ENCODE peak calls at places on chromosomes 3 and 15, in four cellular contexts. G is HepG2, R is K562, J is H1. N is an unnamed sample.

GRCh38 chr3:8954938-8955763 is 8.1 kb downstream of the RAD18 start:
- DNase-seq in G (no peak), R (peak; percentile 34), J (no peak), N (no peak)

GRCh38 chr15:74664028-74664616 is 31.7 kb downstream of the EDC3 start:
- DNase-seq in J (no peak), G (peak; percentile 20), R (no peak), N (no peak)

GRCh38 chr3:50623840-50624474 is 7.0 kb downstream of the MAPKAPK3 start:
- DNase-seq in G (no peak), J (no peak), R (no peak), N (no peak)

GRCh38 chr3:184524981-184525336 is 36.6 kb upstream of the EPHB3 start:
- DNase-seq in R (no peak), G (no peak), J (no peak), N (no peak)

GRCh38 chr15:45495588-45495987 is 27.0 kb downstream of the SLC30A4 start:
- DNase-seq in J (no peak), R (no peak), G (no peak), N (no peak)

GRCh38 chr3:159866201-159866746 is 122.4 kb upstream of the IL12A start:
- DNase-seq in J (no peak), R (no peak), G (no peak), N (no peak)

GRCh38 chr3:9014189-9014588 is 50.9 kb upstream of the RAD18 start:
- DNase-seq in G (no peak), J (no peak), R (no peak), N (no peak)

GRCh38 chr15:25177955-25178801 is 223.4 kb downstream of the SNRPN start:
- DNase-seq in R (no peak), J (no peak), G (no peak), N (no peak)

GRCh38 chr3:186273586-186273985 is 88.4 kb downstream of the DGKG start:
- DNase-seq in G (no peak), R (no peak), J (no peak), N (no peak)

GRCh38 chr3:184540777-184541681 is 20.6 kb upstream of the EPHB3 start:
- DNase-seq in G (peak; percentile 56), J (peak; percentile 83), R (peak; percentile 45), N (peak; percentile 86)

GRCh38 chr3:188673509-188674239 is 498.1 kb upstream of the TPRG1 start:
- DNase-seq in R (no peak), J (no peak), G (no peak), N (no peak)

GRCh38 chr15:48925714-48926223 is 38.0 kb downstream of the SHC4 start:
- DNase-seq in R (peak; percentile 22), G (peak; percentile 29), J (no peak), N (peak; percentile 91)

GRCh38 chr3:60086811-60087210 is 1037.0 kb upstream of the CFAP20DC start:
- DNase-seq in R (peak; percentile 35), J (no peak), G (peak; percentile 1), N (peak; percentile 32)

GRCh38 chr3:109702252-109702651 is 364.9 kb upstream of the DPPA4 start:
- DNase-seq in G (no peak), J (no peak), R (no peak), N (no peak)

GRCh38 chr3:85482193-85482450 is 523.3 kb downstream of the CADM2 start:
- DNase-seq in G (no peak), R (no peak), J (no peak), N (no peak)

GRCh38 chr3:136904746-136905145 is 42.7 kb downstream of the NCK1 start:
- DNase-seq in G (no peak), J (no peak), R (no peak), N (no peak)

GRCh38 chr3:194296832-194297666 is 54.1 kb downstream of the CPN2 start:
- DNase-seq in R (no peak), G (peak; percentile 59), J (no peak), N (peak; percentile 22)

GRCh38 chr15:99729920-99730319 is 3.3 kb downstream of the LYSMD4 start:
- DNase-seq in J (no peak), R (no peak), G (no peak), N (no peak)

GRCh38 chr3:48661501-48662139 is 1.1 kb downstream of the CELSR3 start:
- DNase-seq in G (peak; percentile 52), J (no peak), R (peak; percentile 88), N (no peak)

GRCh38 chr3:183148056-183148455 is 14.5 kb downstream of the LAMP3 start:
- DNase-seq in G (no peak), R (no peak), J (no peak), N (no peak)

GRCh38 chr3:111603679-111604643 is 8.8 kb upstream of the ZBED2 start:
- DNase-seq in G (no peak), R (no peak), J (no peak), N (no peak)

GRCh38 chr15:31241888-31242287 is 84.7 kb upstream of the KLF13 start:
- DNase-seq in G (no peak), J (no peak), R (no peak), N (no peak)

GRCh38 chr3:43340403-43340802 is 54.1 kb downstream of the SNRK start:
- DNase-seq in R (no peak), G (no peak), J (no peak), N (no peak)

GRCh38 chr15:62495670-62496328 is 330.7 kb upstream of the C2CD4B start:
- DNase-seq in G (no peak), R (no peak), J (no peak), N (no peak)
- TF ChIP-seq FOSL1 in G (no peak), R (no peak), J (no peak), N (no peak)

DNA sequence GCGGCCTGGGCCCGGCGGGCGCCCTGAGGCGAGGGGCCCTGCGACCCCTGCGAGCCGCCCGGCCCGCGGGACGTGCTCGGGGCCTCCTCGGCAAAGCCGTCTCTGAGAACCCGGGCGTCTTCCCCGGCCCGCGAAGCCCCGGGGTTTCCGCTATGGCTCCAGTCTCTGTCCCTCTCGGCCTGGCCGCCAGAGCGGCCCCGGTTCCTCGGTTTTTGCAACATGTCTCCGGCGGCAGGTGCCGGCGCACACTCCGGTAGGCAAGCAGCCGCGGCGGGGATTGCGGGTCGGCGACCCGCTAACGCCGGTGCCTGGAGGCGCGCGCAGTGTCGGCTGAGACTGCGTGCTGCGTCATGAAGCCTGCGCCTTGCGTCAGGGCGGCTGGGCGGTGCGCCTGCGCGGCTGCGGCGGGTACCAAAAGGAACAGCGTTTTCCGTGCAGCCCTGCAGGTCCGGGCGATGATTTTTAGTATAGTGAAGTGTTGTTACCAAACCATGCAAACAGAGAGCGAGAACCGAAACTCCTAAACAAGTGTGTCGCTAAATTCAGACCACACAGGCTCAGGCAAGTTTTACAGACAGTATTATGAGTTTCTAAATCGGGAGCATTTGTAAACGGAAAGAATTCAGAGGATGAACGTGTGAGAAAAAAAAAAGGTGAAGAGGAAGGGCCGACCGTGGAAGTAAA is at the start of gene NSMCE3:
- DNase-seq in J (peak; percentile 39), R (peak; percentile 87), G (peak; percentile 60), N (peak; percentile 65)
- TF ChIP-seq FOSL1 in J (no peak), R (no peak), G (no peak), N (no peak)

DNA sequence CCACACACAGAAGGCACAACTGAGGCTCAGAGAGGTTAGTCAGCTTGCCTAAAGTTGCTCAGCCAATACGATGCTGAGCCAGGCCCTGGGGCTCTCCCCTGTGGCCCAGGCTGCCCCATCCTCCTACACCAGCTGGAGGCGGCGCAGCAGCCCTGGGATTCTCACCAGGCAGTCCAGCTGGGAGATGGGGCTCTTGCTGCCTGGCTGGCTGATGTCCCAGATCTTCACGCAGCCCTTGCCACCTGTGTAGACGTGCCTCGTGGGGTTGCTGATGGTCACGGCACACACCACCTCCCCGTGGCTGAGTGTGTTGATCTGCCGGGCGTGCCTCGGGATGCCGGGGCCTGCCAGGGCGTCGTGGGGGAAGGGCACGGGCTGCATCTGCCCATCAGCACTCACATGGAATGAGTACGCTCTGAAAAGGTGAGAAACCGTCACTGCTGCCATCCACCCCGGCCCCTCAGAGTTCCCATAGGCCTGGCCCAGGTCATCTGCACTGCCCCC is 42.8 kb downstream of the TLE3 start:
- DNase-seq in G (no peak), J (no peak), R (no peak), N (no peak)
- TF ChIP-seq FOSL1 in G (no peak), J (no peak), R (no peak), N (no peak)

DNA sequence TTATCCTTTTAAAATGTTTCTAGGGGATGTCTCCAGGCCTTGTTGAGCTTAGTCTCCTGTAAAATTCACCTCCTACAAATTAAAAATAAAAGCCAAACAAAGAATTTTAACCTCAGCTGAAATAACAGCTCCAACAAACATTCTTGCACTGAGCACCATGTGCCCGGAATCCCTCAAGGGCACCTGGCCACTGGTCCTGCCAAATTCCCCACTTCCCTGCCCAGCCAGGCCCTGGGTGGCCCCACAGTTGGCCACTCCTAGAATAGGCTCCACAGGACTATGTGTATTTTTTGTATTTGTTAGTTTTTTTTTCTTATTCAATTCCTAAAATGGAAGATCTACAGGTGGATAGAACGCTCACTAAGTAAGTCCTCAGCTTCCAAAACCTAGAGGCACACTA is 33.1 kb upstream of the PLA2G4E start:
- DNase-seq in R (no peak), J (no peak), G (no peak), N (no peak)
- TF ChIP-seq FOSL1 in R (no peak), J (no peak), G (no peak), N (no peak)